ENCODE peak calls at places on chromosomes 5 and 9, in nine cellular contexts. A is Caki2; E is retina; L is activated naive CD4-positive, alpha-beta T cell treated with Interleukin-2 at 50 U/mL for 16 hours; P is stimulated activated CD8-positive, alpha-beta memory T cell treated with anti-CD3 and anti-CD28 coated beads, Interleukin-4, amount 100 ng/mL, for 48 hours; Z is stimulated activated CD4-positive, alpha-beta T cell treated with anti-CD3 and anti-CD28 coated beads, Interleukin-15, amount 100 ng/mL, for 1 hour; B is HTR-8/SVneo; G is NCI-H2081; Y is naive thymus-derived CD8-positive, alpha-beta T cell. I is an unnamed sample.

GRCh38 chr9:4886698-4887097 is 94.0 kb downstream of the RCL1 start:
- DNase-seq in A (peak), Z (no peak), L (no peak), E (no peak), B (no peak), G (no peak), Y (no peak), P (no peak), I (no peak)

GRCh38 chr5:15116996-15117395 is 245.4 kb upstream of the ANKH start:
- DNase-seq in B (peak), G (no peak), Z (no peak), L (no peak), Y (no peak), A (no peak), E (no peak), P (no peak), I (no peak)

GRCh38 chr9:127923046-127923445 is 6.2 kb upstream of the ST6GALNAC4 start:
- DNase-seq in P (no peak), E (no peak), G (no peak), Z (no peak), A (no peak), L (no peak), Y (no peak), B (no peak), I (no peak)

GRCh38 chr5:138601444-138601843 is 26.2 kb upstream of the HSPA9 start:
- DNase-seq in E (no peak), G (no peak), Z (no peak), A (peak), Y (no peak), P (no peak), L (no peak), B (no peak), I (no peak)

GRCh38 chr5:129609710-129610109 is 138.2 kb upstream of the MINAR2 start:
- DNase-seq in Z (no peak), G (no peak), B (no peak), E (no peak), P (no peak), L (no peak), A (no peak), Y (no peak), I (no peak)

GRCh38 chr5:171579162-171579561 is 159.7 kb downstream of the FGF18 start:
- DNase-seq in E (no peak), A (no peak), L (no peak), Y (no peak), B (no peak), P (no peak), G (no peak), Z (no peak), I (no peak)

GRCh38 chr5:95808686-95809413 is 13.7 kb downstream of the GLRX start:
- DNase-seq in P (peak), L (peak), E (no peak), B (no peak), A (no peak), Z (peak), Y (peak), G (no peak), I (no peak)

GRCh38 chr5:135242021-135242480 is 157.0 kb downstream of the MACROH2A1 start:
- DNase-seq in P (peak), L (no peak), B (peak), Z (no peak), G (no peak), A (no peak), E (no peak), Y (no peak), I (no peak)

GRCh38 chr5:146047396-146047795 is 58.0 kb downstream of the PLAC8L1 start:
- DNase-seq in A (peak), Z (no peak), G (no peak), Y (no peak), E (no peak), L (no peak), P (no peak), B (no peak), I (no peak)

GRCh38 chr5:173187054-173187743 is 42.9 kb downstream of the BNIP1 start:
- DNase-seq in B (no peak), Z (no peak), E (no peak), A (no peak), Y (peak), L (no peak), G (no peak), P (peak), I (no peak)

GRCh38 chr9:89541798-89542197 is 43.9 kb upstream of the SEMA4D start:
- DNase-seq in P (no peak), B (no peak), Y (no peak), G (no peak), Z (no peak), A (no peak), E (no peak), L (no peak), I (no peak)

GRCh38 chr9:99108131-99108530 is 3.2 kb downstream of the TGFBR1 start:
- DNase-seq in B (no peak), A (no peak), E (no peak), L (no peak), Z (no peak), P (no peak), Y (no peak), G (no peak), I (no peak)

GRCh38 chr5:115735108-115735998 is 81.1 kb downstream of the CDO1 start:
- DNase-seq in L (no peak), A (no peak), Y (no peak), P (no peak), E (peak), G (no peak), Z (no peak), B (no peak), I (no peak)

GRCh38 chr9:130421802-130422276 is 22.9 kb upstream of the ASS1 start:
- DNase-seq in Z (no peak), B (peak), L (no peak), A (no peak), G (peak), E (peak), Y (no peak), P (no peak), I (no peak)

GRCh38 chr5:139898981-139899380 is 103.4 kb downstream of the PSD2 start:
- DNase-seq in Y (no peak), G (no peak), L (no peak), Z (no peak), B (no peak), A (no peak), E (no peak), P (no peak), I (no peak)

GRCh38 chr5:146753618-146754123 is 124.9 kb downstream of the PPP2R2B start:
- DNase-seq in A (no peak), Y (no peak), B (no peak), E (peak), Z (no peak), G (peak), P (no peak), L (no peak), I (no peak)